ENCODE peak calls at places on chromosomes 7 and 10, in six cellular contexts. One of them, this sample, is unnamed.
A peak's percentile ranks its signal among the peaks of the same experiment; 100 is the strongest.

GRCh38 chr7:135980665-135981180 is 3.6 kb upstream of the MTPN start:
- DNase-seq in aorta: no peak
- DNase-seq in NT2/D1: no peak
- DNase-seq in fibroblast of lung: no peak
- DNase-seq in brain microvascular endothelial cell: peak; percentile 39
- DNase-seq in fibroblast of pulmonary artery: peak; percentile 55
- DNase-seq in this sample: peak; percentile 38

GRCh38 chr7:151837285-151838042 is 39.5 kb downstream of the PRKAG2 start:
- DNase-seq in aorta: peak; percentile 57
- DNase-seq in NT2/D1: no peak
- DNase-seq in fibroblast of lung: no peak
- DNase-seq in brain microvascular endothelial cell: no peak
- DNase-seq in fibroblast of pulmonary artery: no peak
- DNase-seq in this sample: no peak

GRCh38 chr10:99548041-99548530 is 15.3 kb downstream of the NKX2-3 start:
- DNase-seq in aorta: no peak
- DNase-seq in NT2/D1: no peak
- DNase-seq in fibroblast of lung: no peak
- DNase-seq in brain microvascular endothelial cell: peak; percentile 20
- DNase-seq in fibroblast of pulmonary artery: no peak
- DNase-seq in this sample: no peak

GRCh38 chr7:15489383-15489782 is 72.4 kb downstream of the AGMO start:
- DNase-seq in aorta: no peak
- DNase-seq in NT2/D1: no peak
- DNase-seq in fibroblast of lung: no peak
- DNase-seq in brain microvascular endothelial cell: no peak
- DNase-seq in fibroblast of pulmonary artery: no peak
- DNase-seq in this sample: no peak

GRCh38 chr7:36787933-36788378 is 63.7 kb upstream of the AOAH start:
- DNase-seq in aorta: no peak
- DNase-seq in NT2/D1: no peak
- DNase-seq in fibroblast of lung: no peak
- DNase-seq in brain microvascular endothelial cell: no peak
- DNase-seq in fibroblast of pulmonary artery: no peak
- DNase-seq in this sample: no peak

GRCh38 chr7:85384376-85384775 is 197.5 kb upstream of the SEMA3D start:
- DNase-seq in aorta: no peak
- DNase-seq in NT2/D1: no peak
- DNase-seq in fibroblast of lung: no peak
- DNase-seq in brain microvascular endothelial cell: no peak
- DNase-seq in fibroblast of pulmonary artery: no peak
- DNase-seq in this sample: no peak

GRCh38 chr7:29270579-29270978 is 76.0 kb downstream of the CHN2 start:
- DNase-seq in aorta: no peak
- DNase-seq in NT2/D1: no peak
- DNase-seq in fibroblast of lung: no peak
- DNase-seq in brain microvascular endothelial cell: peak; percentile 41
- DNase-seq in fibroblast of pulmonary artery: peak; percentile 45
- DNase-seq in this sample: no peak

GRCh38 chr7:35776686-35777085 is 24.2 kb upstream of the SEPTIN7 start:
- DNase-seq in aorta: no peak
- DNase-seq in NT2/D1: no peak
- DNase-seq in fibroblast of lung: no peak
- DNase-seq in brain microvascular endothelial cell: no peak
- DNase-seq in fibroblast of pulmonary artery: no peak
- DNase-seq in this sample: no peak

GRCh38 chr10:103734731-103735130 is 120.6 kb downstream of the SH3PXD2A start:
- DNase-seq in aorta: no peak
- DNase-seq in NT2/D1: no peak
- DNase-seq in fibroblast of lung: no peak
- DNase-seq in brain microvascular endothelial cell: no peak
- DNase-seq in fibroblast of pulmonary artery: no peak
- DNase-seq in this sample: no peak

GRCh38 chr10:70503776-70504175 is 25.2 kb downstream of the PALD1 start:
- DNase-seq in aorta: no peak
- DNase-seq in NT2/D1: no peak
- DNase-seq in fibroblast of lung: no peak
- DNase-seq in brain microvascular endothelial cell: no peak
- DNase-seq in fibroblast of pulmonary artery: no peak
- DNase-seq in this sample: no peak

GRCh38 chr10:116038259-116038658 is 234.7 kb downstream of the GFRA1 start:
- DNase-seq in aorta: no peak
- DNase-seq in NT2/D1: no peak
- DNase-seq in fibroblast of lung: peak; percentile 82
- DNase-seq in brain microvascular endothelial cell: peak; percentile 4
- DNase-seq in fibroblast of pulmonary artery: peak; percentile 36
- DNase-seq in this sample: peak; percentile 66

GRCh38 chr10:97714401-97715258 is 1.1 kb downstream of the MARVELD1 start:
- DNase-seq in aorta: peak; percentile 92
- DNase-seq in NT2/D1: no peak
- DNase-seq in fibroblast of lung: peak; percentile 77
- DNase-seq in brain microvascular endothelial cell: peak; percentile 67
- DNase-seq in fibroblast of pulmonary artery: peak; percentile 82
- DNase-seq in this sample: peak; percentile 43

GRCh38 chr7:27677912-27678612 is 15.4 kb upstream of the HIBADH start:
- DNase-seq in aorta: no peak
- DNase-seq in NT2/D1: no peak
- DNase-seq in fibroblast of lung: peak; percentile 91
- DNase-seq in brain microvascular endothelial cell: peak; percentile 85
- DNase-seq in fibroblast of pulmonary artery: peak; percentile 92
- DNase-seq in this sample: peak; percentile 79

GRCh38 chr10:129909080-129909479 is 55.0 kb downstream of the EBF3 start:
- DNase-seq in aorta: no peak
- DNase-seq in NT2/D1: no peak
- DNase-seq in fibroblast of lung: no peak
- DNase-seq in brain microvascular endothelial cell: no peak
- DNase-seq in fibroblast of pulmonary artery: no peak
- DNase-seq in this sample: no peak

GRCh38 chr7:155856656-155857055 is 44.4 kb upstream of the SHH start:
- DNase-seq in aorta: peak; percentile 25
- DNase-seq in NT2/D1: no peak
- DNase-seq in fibroblast of lung: no peak
- DNase-seq in brain microvascular endothelial cell: no peak
- DNase-seq in fibroblast of pulmonary artery: no peak
- DNase-seq in this sample: no peak

GRCh38 chr7:158114056-158114850 is 473.4 kb downstream of the PTPRN2 start:
- DNase-seq in aorta: peak; percentile 53
- DNase-seq in NT2/D1: no peak
- DNase-seq in fibroblast of lung: no peak
- DNase-seq in brain microvascular endothelial cell: no peak
- DNase-seq in fibroblast of pulmonary artery: no peak
- DNase-seq in this sample: no peak

GRCh38 chr7:44881066-44881600 is 4.2 kb downstream of the PURB start:
- DNase-seq in aorta: no peak
- DNase-seq in NT2/D1: no peak
- DNase-seq in fibroblast of lung: no peak
- DNase-seq in brain microvascular endothelial cell: no peak
- DNase-seq in fibroblast of pulmonary artery: peak; percentile 46
- DNase-seq in this sample: no peak

GRCh38 chr7:130896898-130897514 is 163.0 kb upstream of the KLF14 start:
- DNase-seq in aorta: peak; percentile 93
- DNase-seq in NT2/D1: peak; percentile 63
- DNase-seq in fibroblast of lung: peak; percentile 90
- DNase-seq in brain microvascular endothelial cell: no peak
- DNase-seq in fibroblast of pulmonary artery: peak; percentile 88
- DNase-seq in this sample: no peak

GRCh38 chr10:52011113-52011512 is 303.0 kb upstream of the DKK1 start:
- DNase-seq in aorta: no peak
- DNase-seq in NT2/D1: no peak
- DNase-seq in fibroblast of lung: no peak
- DNase-seq in brain microvascular endothelial cell: no peak
- DNase-seq in fibroblast of pulmonary artery: no peak
- DNase-seq in this sample: no peak

GRCh38 chr7:37031571-37032257 is 307.4 kb upstream of the AOAH start:
- DNase-seq in aorta: peak; percentile 82
- DNase-seq in NT2/D1: peak; percentile 92
- DNase-seq in fibroblast of lung: peak; percentile 99
- DNase-seq in brain microvascular endothelial cell: peak; percentile 99
- DNase-seq in fibroblast of pulmonary artery: peak; percentile 99
- DNase-seq in this sample: peak; percentile 98

GRCh38 chr7:151031011-151031410 is 2.8 kb downstream of the ABCB8 start:
- DNase-seq in aorta: no peak
- DNase-seq in NT2/D1: no peak
- DNase-seq in fibroblast of lung: no peak
- DNase-seq in brain microvascular endothelial cell: no peak
- DNase-seq in fibroblast of pulmonary artery: no peak
- DNase-seq in this sample: no peak

GRCh38 chr10:486668-487067 is 202.8 kb downstream of the DIP2C start:
- DNase-seq in aorta: peak; percentile 69
- DNase-seq in NT2/D1: no peak
- DNase-seq in fibroblast of lung: no peak
- DNase-seq in brain microvascular endothelial cell: no peak
- DNase-seq in fibroblast of pulmonary artery: no peak
- DNase-seq in this sample: no peak

GRCh38 chr10:70558871-70559810 is 43.4 kb downstream of the PRF1 start:
- DNase-seq in aorta: peak; percentile 63
- DNase-seq in NT2/D1: no peak
- DNase-seq in fibroblast of lung: peak; percentile 57
- DNase-seq in brain microvascular endothelial cell: peak; percentile 53
- DNase-seq in fibroblast of pulmonary artery: peak; percentile 58
- DNase-seq in this sample: no peak

GRCh38 chr7:149799397-149800168 is 26.2 kb upstream of the ZNF467 start:
- DNase-seq in aorta: peak; percentile 78
- DNase-seq in NT2/D1: peak; percentile 38
- DNase-seq in fibroblast of lung: no peak
- DNase-seq in brain microvascular endothelial cell: no peak
- DNase-seq in fibroblast of pulmonary artery: peak; percentile 12
- DNase-seq in this sample: no peak

GRCh38 chr10:3196971-3197353 is 24.4 kb upstream of the PITRM1 start:
- DNase-seq in aorta: no peak
- DNase-seq in NT2/D1: no peak
- DNase-seq in fibroblast of lung: no peak
- DNase-seq in brain microvascular endothelial cell: no peak
- DNase-seq in fibroblast of pulmonary artery: no peak
- DNase-seq in this sample: no peak
- H3K4me3 ChIP-seq in aorta: no peak overlapping the region
- H3K4me3 ChIP-seq in NT2/D1: no peak overlapping the region
- H3K4me3 ChIP-seq in fibroblast of lung: peak overlapping the region; percentile 20
- H3K4me3 ChIP-seq in brain microvascular endothelial cell: peak overlapping the region; percentile 3
- H3K4me3 ChIP-seq in fibroblast of pulmonary artery: no peak overlapping the region
- H3K4me3 ChIP-seq in this sample: no peak overlapping the region

GRCh38 chr10:58637372-58637771 is 124.7 kb downstream of the BICC1 start:
- DNase-seq in aorta: no peak
- DNase-seq in NT2/D1: no peak
- DNase-seq in fibroblast of lung: peak; percentile 42
- DNase-seq in brain microvascular endothelial cell: no peak
- DNase-seq in fibroblast of pulmonary artery: peak; percentile 65
- DNase-seq in this sample: no peak
- H3K4me3 ChIP-seq in aorta: no peak overlapping the region
- H3K4me3 ChIP-seq in NT2/D1: no peak overlapping the region
- H3K4me3 ChIP-seq in fibroblast of lung: no peak overlapping the region
- H3K4me3 ChIP-seq in brain microvascular endothelial cell: no peak overlapping the region
- H3K4me3 ChIP-seq in fibroblast of pulmonary artery: no peak overlapping the region
- H3K4me3 ChIP-seq in this sample: no peak overlapping the region

GRCh38 chr7:7830122-7830878 is 111.9 kb upstream of the RPA3 start:
- DNase-seq in aorta: no peak
- DNase-seq in NT2/D1: no peak
- DNase-seq in fibroblast of lung: no peak
- DNase-seq in brain microvascular endothelial cell: no peak
- DNase-seq in fibroblast of pulmonary artery: no peak
- DNase-seq in this sample: no peak
- H3K4me3 ChIP-seq in aorta: no peak overlapping the region
- H3K4me3 ChIP-seq in NT2/D1: no peak overlapping the region
- H3K4me3 ChIP-seq in fibroblast of lung: no peak overlapping the region
- H3K4me3 ChIP-seq in brain microvascular endothelial cell: no peak overlapping the region
- H3K4me3 ChIP-seq in fibroblast of pulmonary artery: no peak overlapping the region
- H3K4me3 ChIP-seq in this sample: no peak overlapping the region

GRCh38 chr7:1331026-1331425 is 98.4 kb downstream of the UNCX start:
- DNase-seq in aorta: peak; percentile 62
- DNase-seq in NT2/D1: no peak
- DNase-seq in fibroblast of lung: no peak
- DNase-seq in brain microvascular endothelial cell: no peak
- DNase-seq in fibroblast of pulmonary artery: no peak
- DNase-seq in this sample: no peak

GRCh38 chr7:1336509-1336908 is 103.8 kb downstream of the UNCX start:
- DNase-seq in aorta: no peak
- DNase-seq in NT2/D1: no peak
- DNase-seq in fibroblast of lung: no peak
- DNase-seq in brain microvascular endothelial cell: no peak
- DNase-seq in fibroblast of pulmonary artery: no peak
- DNase-seq in this sample: no peak

GRCh38 chr7:1329966-1330915 is 97.6 kb downstream of the UNCX start:
- DNase-seq in aorta: no peak
- DNase-seq in NT2/D1: no peak
- DNase-seq in fibroblast of lung: no peak
- DNase-seq in brain microvascular endothelial cell: no peak
- DNase-seq in fibroblast of pulmonary artery: no peak
- DNase-seq in this sample: no peak

GRCh38 chr7:1329261-1329660 is 96.6 kb downstream of the UNCX start:
- DNase-seq in aorta: no peak
- DNase-seq in NT2/D1: no peak
- DNase-seq in fibroblast of lung: no peak
- DNase-seq in brain microvascular endothelial cell: no peak
- DNase-seq in fibroblast of pulmonary artery: no peak
- DNase-seq in this sample: no peak

GRCh38 chr7:1331576-1332467 is 99.2 kb downstream of the UNCX start:
- DNase-seq in aorta: no peak
- DNase-seq in NT2/D1: no peak
- DNase-seq in fibroblast of lung: no peak
- DNase-seq in brain microvascular endothelial cell: no peak
- DNase-seq in fibroblast of pulmonary artery: no peak
- DNase-seq in this sample: no peak
- H3K4me3 ChIP-seq in aorta: no peak overlapping the region
- H3K4me3 ChIP-seq in NT2/D1: no peak overlapping the region
- H3K4me3 ChIP-seq in fibroblast of lung: no peak overlapping the region
- H3K4me3 ChIP-seq in brain microvascular endothelial cell: no peak overlapping the region
- H3K4me3 ChIP-seq in fibroblast of pulmonary artery: no peak overlapping the region
- H3K4me3 ChIP-seq in this sample: no peak overlapping the region

DNA sequence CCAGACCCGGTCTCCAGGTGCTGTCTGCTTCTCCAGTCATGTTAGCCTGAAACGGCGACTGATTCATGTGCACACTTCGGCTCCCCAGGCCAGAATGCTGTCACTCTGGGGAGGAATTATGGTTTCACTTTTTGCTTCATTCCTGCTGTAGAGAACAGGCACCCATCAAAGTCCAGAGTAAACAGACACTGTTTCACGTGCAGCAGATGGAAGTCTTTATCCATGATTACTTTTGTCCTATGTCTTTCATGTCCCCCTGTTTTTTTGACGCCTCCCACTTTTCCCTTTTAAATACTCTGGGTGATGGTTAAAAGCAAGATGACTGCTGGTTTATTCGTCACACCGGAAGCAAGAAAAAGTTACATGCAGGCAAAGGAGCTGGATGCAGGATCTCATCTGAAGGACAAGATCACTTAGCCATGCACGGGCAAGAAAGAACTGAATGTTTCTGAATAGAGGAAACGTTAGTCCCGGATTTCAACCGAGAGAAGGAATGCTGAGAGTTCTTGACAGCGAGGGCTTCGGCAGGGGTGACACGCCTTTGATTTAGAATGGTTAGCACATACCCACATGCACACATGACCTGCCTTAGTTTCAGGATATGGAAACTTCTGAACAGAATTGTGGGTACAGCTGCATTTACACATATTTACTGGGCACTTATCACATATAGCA is 250.0 kb upstream of the KLF6 start:
- DNase-seq in aorta: no peak
- DNase-seq in NT2/D1: no peak
- DNase-seq in fibroblast of lung: peak; percentile 51
- DNase-seq in brain microvascular endothelial cell: peak; percentile 41
- DNase-seq in fibroblast of pulmonary artery: peak; percentile 22
- DNase-seq in this sample: no peak
- H3K4me3 ChIP-seq in aorta: no peak overlapping the region
- H3K4me3 ChIP-seq in NT2/D1: no peak overlapping the region
- H3K4me3 ChIP-seq in fibroblast of lung: peak overlapping the region; percentile 23
- H3K4me3 ChIP-seq in brain microvascular endothelial cell: no peak overlapping the region
- H3K4me3 ChIP-seq in fibroblast of pulmonary artery: no peak overlapping the region
- H3K4me3 ChIP-seq in this sample: no peak overlapping the region

This sample was measured in skeletal muscle cell.